ENCODE peak calls at places on chromosomes 5 and 9, in seven cellular contexts. One of them, this sample, is unnamed.

GRCh38 chr5:175825906-175826305 is 45.5 kb upstream of the CPLX2 start:
- DNase-seq in left cardiac atrium: no peak
- DNase-seq in mesendoderm: no peak
- DNase-seq in stimulated activated CD8-positive, alpha-beta memory T cell treated with anti-CD3 and anti-CD28 coated beads, Interleukin-2, amount 100 ng/mL, for 1 hour: no peak
- DNase-seq in posterior cingulate gyrus: no peak
- DNase-seq in HTR-8/SVneo: no peak
- DNase-seq in NCI-H2171: no peak
- DNase-seq in this sample: no peak

GRCh38 chr5:33398501-33398900 is 42.3 kb upstream of the TARS1 start:
- DNase-seq in NCI-H2171: no peak
- DNase-seq in mesendoderm: no peak
- DNase-seq in HTR-8/SVneo: no peak
- DNase-seq in left cardiac atrium: no peak
- DNase-seq in posterior cingulate gyrus: no peak
- DNase-seq in stimulated activated CD8-positive, alpha-beta memory T cell treated with anti-CD3 and anti-CD28 coated beads, Interleukin-2, amount 100 ng/mL, for 1 hour: no peak
- DNase-seq in this sample: no peak

GRCh38 chr5:141199359-141200235 is at the start of gene PCDHB11:
- DNase-seq in NCI-H2171: no peak
- DNase-seq in left cardiac atrium: no peak
- DNase-seq in HTR-8/SVneo: peak; percentile 67
- DNase-seq in mesendoderm: peak; percentile 46
- DNase-seq in posterior cingulate gyrus: no peak
- DNase-seq in stimulated activated CD8-positive, alpha-beta memory T cell treated with anti-CD3 and anti-CD28 coated beads, Interleukin-2, amount 100 ng/mL, for 1 hour: no peak
- DNase-seq in this sample: no peak

GRCh38 chr5:154273028-154273617 is 82.6 kb downstream of the GALNT10 start:
- DNase-seq in stimulated activated CD8-positive, alpha-beta memory T cell treated with anti-CD3 and anti-CD28 coated beads, Interleukin-2, amount 100 ng/mL, for 1 hour: no peak
- DNase-seq in posterior cingulate gyrus: peak; percentile 12
- DNase-seq in mesendoderm: no peak
- DNase-seq in HTR-8/SVneo: peak; percentile 5
- DNase-seq in NCI-H2171: no peak
- DNase-seq in left cardiac atrium: peak; percentile 48
- DNase-seq in this sample: no peak

GRCh38 chr9:137434498-137435380 is 6.4 kb downstream of the ENTPD8 start:
- DNase-seq in HTR-8/SVneo: no peak
- DNase-seq in left cardiac atrium: peak; percentile 21
- DNase-seq in posterior cingulate gyrus: no peak
- DNase-seq in NCI-H2171: no peak
- DNase-seq in mesendoderm: no peak
- DNase-seq in stimulated activated CD8-positive, alpha-beta memory T cell treated with anti-CD3 and anti-CD28 coated beads, Interleukin-2, amount 100 ng/mL, for 1 hour: no peak
- DNase-seq in this sample: no peak

GRCh38 chr5:17441351-17441750 is 56.7 kb upstream of the TAF11L2 start:
- DNase-seq in posterior cingulate gyrus: no peak
- DNase-seq in NCI-H2171: no peak
- DNase-seq in stimulated activated CD8-positive, alpha-beta memory T cell treated with anti-CD3 and anti-CD28 coated beads, Interleukin-2, amount 100 ng/mL, for 1 hour: no peak
- DNase-seq in HTR-8/SVneo: peak; percentile 25
- DNase-seq in mesendoderm: no peak
- DNase-seq in left cardiac atrium: no peak
- DNase-seq in this sample: no peak

GRCh38 chr5:57824047-57824446 is 341.4 kb upstream of the ACTBL2 start:
- DNase-seq in stimulated activated CD8-positive, alpha-beta memory T cell treated with anti-CD3 and anti-CD28 coated beads, Interleukin-2, amount 100 ng/mL, for 1 hour: no peak
- DNase-seq in mesendoderm: no peak
- DNase-seq in NCI-H2171: no peak
- DNase-seq in HTR-8/SVneo: no peak
- DNase-seq in posterior cingulate gyrus: no peak
- DNase-seq in left cardiac atrium: no peak
- DNase-seq in this sample: no peak

GRCh38 chr9:125558453-125559084 is 148.4 kb downstream of the MAPKAP1 start:
- DNase-seq in stimulated activated CD8-positive, alpha-beta memory T cell treated with anti-CD3 and anti-CD28 coated beads, Interleukin-2, amount 100 ng/mL, for 1 hour: no peak
- DNase-seq in left cardiac atrium: peak; percentile 43
- DNase-seq in posterior cingulate gyrus: peak; percentile 58
- DNase-seq in NCI-H2171: peak; percentile 45
- DNase-seq in mesendoderm: peak; percentile 89
- DNase-seq in HTR-8/SVneo: peak; percentile 61
- DNase-seq in this sample: peak; percentile 25

GRCh38 chr5:78467744-78468357 is 107.4 kb downstream of the SCAMP1 start:
- DNase-seq in NCI-H2171: no peak
- DNase-seq in posterior cingulate gyrus: no peak
- DNase-seq in HTR-8/SVneo: peak; percentile 41
- DNase-seq in left cardiac atrium: no peak
- DNase-seq in stimulated activated CD8-positive, alpha-beta memory T cell treated with anti-CD3 and anti-CD28 coated beads, Interleukin-2, amount 100 ng/mL, for 1 hour: no peak
- DNase-seq in mesendoderm: peak; percentile 44
- DNase-seq in this sample: no peak

GRCh38 chr9:77163889-77164288 is 13.4 kb upstream of the VPS13A start:
- DNase-seq in posterior cingulate gyrus: no peak
- DNase-seq in stimulated activated CD8-positive, alpha-beta memory T cell treated with anti-CD3 and anti-CD28 coated beads, Interleukin-2, amount 100 ng/mL, for 1 hour: no peak
- DNase-seq in left cardiac atrium: no peak
- DNase-seq in mesendoderm: no peak
- DNase-seq in HTR-8/SVneo: no peak
- DNase-seq in NCI-H2171: no peak
- DNase-seq in this sample: no peak

GRCh38 chr5:149605998-149606721 is 24.9 kb downstream of the ARHGEF37 start:
- DNase-seq in left cardiac atrium: peak; percentile 58
- DNase-seq in stimulated activated CD8-positive, alpha-beta memory T cell treated with anti-CD3 and anti-CD28 coated beads, Interleukin-2, amount 100 ng/mL, for 1 hour: no peak
- DNase-seq in NCI-H2171: no peak
- DNase-seq in mesendoderm: no peak
- DNase-seq in posterior cingulate gyrus: no peak
- DNase-seq in HTR-8/SVneo: peak; percentile 69
- DNase-seq in this sample: no peak

GRCh38 chr9:108620767-108621166 is 235.0 kb downstream of the ACTL7B start:
- DNase-seq in stimulated activated CD8-positive, alpha-beta memory T cell treated with anti-CD3 and anti-CD28 coated beads, Interleukin-2, amount 100 ng/mL, for 1 hour: no peak
- DNase-seq in NCI-H2171: no peak
- DNase-seq in posterior cingulate gyrus: no peak
- DNase-seq in left cardiac atrium: no peak
- DNase-seq in mesendoderm: no peak
- DNase-seq in HTR-8/SVneo: no peak
- DNase-seq in this sample: no peak

GRCh38 chr5:139863855-139864558 is 68.4 kb downstream of the PSD2 start:
- DNase-seq in stimulated activated CD8-positive, alpha-beta memory T cell treated with anti-CD3 and anti-CD28 coated beads, Interleukin-2, amount 100 ng/mL, for 1 hour: peak; percentile 37
- DNase-seq in posterior cingulate gyrus: peak; percentile 74
- DNase-seq in NCI-H2171: peak; percentile 23
- DNase-seq in left cardiac atrium: peak; percentile 72
- DNase-seq in mesendoderm: peak; percentile 65
- DNase-seq in HTR-8/SVneo: peak; percentile 72
- DNase-seq in this sample: no peak

GRCh38 chr9:129776938-129777768 is 24.3 kb upstream of the PTGES start:
- DNase-seq in mesendoderm: peak; percentile 88
- DNase-seq in posterior cingulate gyrus: peak; percentile 40
- DNase-seq in left cardiac atrium: peak; percentile 96
- DNase-seq in NCI-H2171: no peak
- DNase-seq in stimulated activated CD8-positive, alpha-beta memory T cell treated with anti-CD3 and anti-CD28 coated beads, Interleukin-2, amount 100 ng/mL, for 1 hour: peak; percentile 10
- DNase-seq in HTR-8/SVneo: peak; percentile 95
- DNase-seq in this sample: no peak

GRCh38 chr5:66769839-66770617 is 173.8 kb downstream of the MAST4 start:
- DNase-seq in NCI-H2171: peak; percentile 55
- DNase-seq in posterior cingulate gyrus: peak; percentile 31
- DNase-seq in HTR-8/SVneo: peak; percentile 5
- DNase-seq in left cardiac atrium: peak; percentile 24
- DNase-seq in mesendoderm: peak; percentile 82
- DNase-seq in stimulated activated CD8-positive, alpha-beta memory T cell treated with anti-CD3 and anti-CD28 coated beads, Interleukin-2, amount 100 ng/mL, for 1 hour: no peak
- DNase-seq in this sample: peak; percentile 52

GRCh38 chr5:6309949-6310348 is 68.4 kb downstream of the MED10 start:
- DNase-seq in stimulated activated CD8-positive, alpha-beta memory T cell treated with anti-CD3 and anti-CD28 coated beads, Interleukin-2, amount 100 ng/mL, for 1 hour: no peak
- DNase-seq in NCI-H2171: no peak
- DNase-seq in mesendoderm: no peak
- DNase-seq in HTR-8/SVneo: no peak
- DNase-seq in left cardiac atrium: no peak
- DNase-seq in posterior cingulate gyrus: no peak
- DNase-seq in this sample: no peak

GRCh38 chr5:2840372-2840915 is 89.0 kb upstream of the IRX2 start:
- DNase-seq in HTR-8/SVneo: no peak
- DNase-seq in mesendoderm: no peak
- DNase-seq in left cardiac atrium: no peak
- DNase-seq in stimulated activated CD8-positive, alpha-beta memory T cell treated with anti-CD3 and anti-CD28 coated beads, Interleukin-2, amount 100 ng/mL, for 1 hour: no peak
- DNase-seq in NCI-H2171: no peak
- DNase-seq in posterior cingulate gyrus: no peak
- DNase-seq in this sample: no peak

GRCh38 chr5:157857821-157858526 is 971 bp downstream of the CLINT1 start:
- DNase-seq in posterior cingulate gyrus: no peak
- DNase-seq in stimulated activated CD8-positive, alpha-beta memory T cell treated with anti-CD3 and anti-CD28 coated beads, Interleukin-2, amount 100 ng/mL, for 1 hour: no peak
- DNase-seq in HTR-8/SVneo: no peak
- DNase-seq in left cardiac atrium: no peak
- DNase-seq in NCI-H2171: no peak
- DNase-seq in mesendoderm: no peak
- DNase-seq in this sample: no peak

GRCh38 chr5:1652873-1653707 is 129.3 kb upstream of the LPCAT1 start:
- DNase-seq in posterior cingulate gyrus: no peak
- DNase-seq in left cardiac atrium: no peak
- DNase-seq in HTR-8/SVneo: no peak
- DNase-seq in NCI-H2171: peak; percentile 51
- DNase-seq in stimulated activated CD8-positive, alpha-beta memory T cell treated with anti-CD3 and anti-CD28 coated beads, Interleukin-2, amount 100 ng/mL, for 1 hour: no peak
- DNase-seq in mesendoderm: no peak
- DNase-seq in this sample: no peak

GRCh38 chr9:125141251-125141650 is 2.1 kb downstream of the SCAI start:
- DNase-seq in left cardiac atrium: no peak
- DNase-seq in posterior cingulate gyrus: no peak
- DNase-seq in NCI-H2171: no peak
- DNase-seq in HTR-8/SVneo: no peak
- DNase-seq in mesendoderm: no peak
- DNase-seq in stimulated activated CD8-positive, alpha-beta memory T cell treated with anti-CD3 and anti-CD28 coated beads, Interleukin-2, amount 100 ng/mL, for 1 hour: no peak
- DNase-seq in this sample: no peak

GRCh38 chr5:131328536-131329186 is 64.8 kb downstream of the CDC42SE2 start:
- DNase-seq in mesendoderm: no peak
- DNase-seq in stimulated activated CD8-positive, alpha-beta memory T cell treated with anti-CD3 and anti-CD28 coated beads, Interleukin-2, amount 100 ng/mL, for 1 hour: no peak
- DNase-seq in left cardiac atrium: no peak
- DNase-seq in HTR-8/SVneo: peak; percentile 54
- DNase-seq in posterior cingulate gyrus: no peak
- DNase-seq in NCI-H2171: no peak
- DNase-seq in this sample: no peak